ENCODE peak calls at places on chromosomes 3 and 15, in four cellular contexts. One of them, this sample, is unnamed.

GRCh38 chr15:96737408-96737807 is 406.9 kb downstream of the NR2F2 start:
- DNase-seq in HCT116: no peak
- DNase-seq in OCI-LY7: no peak
- DNase-seq in GM23248: no peak
- DNase-seq in this sample: no peak

GRCh38 chr3:14907043-14907966 is 40.1 kb upstream of the NR2C2 start:
- DNase-seq in HCT116: no peak
- DNase-seq in GM23248: no peak
- DNase-seq in OCI-LY7: no peak
- DNase-seq in this sample: no peak

GRCh38 chr3:5285439-5285838 is 97.9 kb downstream of the EDEM1 start:
- DNase-seq in OCI-LY7: no peak
- DNase-seq in HCT116: no peak
- DNase-seq in GM23248: no peak
- DNase-seq in this sample: no peak

GRCh38 chr3:142028174-142028833 is 121.0 kb downstream of the TFDP2 start:
- DNase-seq in OCI-LY7: peak; percentile 92
- DNase-seq in GM23248: peak; percentile 80
- DNase-seq in HCT116: peak; percentile 68
- DNase-seq in this sample: peak; percentile 71

GRCh38 chr15:60520041-60520824 is 41.3 kb upstream of the ICE2 start:
- DNase-seq in GM23248: peak; percentile 40
- DNase-seq in OCI-LY7: no peak
- DNase-seq in HCT116: peak; percentile 16
- DNase-seq in this sample: no peak

GRCh38 chr3:98778383-98778782 is 15.2 kb downstream of the ST3GAL6 start:
- DNase-seq in GM23248: peak; percentile 36
- DNase-seq in OCI-LY7: no peak
- DNase-seq in HCT116: no peak
- DNase-seq in this sample: no peak

GRCh38 chr15:40245666-40246065 is 6.8 kb downstream of the PAK6 start:
- DNase-seq in HCT116: no peak
- DNase-seq in OCI-LY7: no peak
- DNase-seq in GM23248: no peak
- DNase-seq in this sample: no peak

GRCh38 chr15:34279341-34279740 is 54.5 kb downstream of the EMC4 start:
- DNase-seq in OCI-LY7: no peak
- DNase-seq in HCT116: no peak
- DNase-seq in GM23248: peak; percentile 30
- DNase-seq in this sample: no peak

GRCh38 chr3:11558918-11559815 is 84.5 kb downstream of the VGLL4 start:
- DNase-seq in HCT116: no peak
- DNase-seq in GM23248: no peak
- DNase-seq in OCI-LY7: no peak
- DNase-seq in this sample: no peak

GRCh38 chr3:55500555-55501340 is 13.6 kb upstream of the WNT5A start:
- DNase-seq in GM23248: peak; percentile 54
- DNase-seq in HCT116: no peak
- DNase-seq in OCI-LY7: no peak
- DNase-seq in this sample: no peak

GRCh38 chr3:186526256-186526606 is 17.9 kb downstream of the CRYGS start:
- DNase-seq in OCI-LY7: peak; percentile 24
- DNase-seq in HCT116: no peak
- DNase-seq in GM23248: no peak
- DNase-seq in this sample: no peak

GRCh38 chr3:24680214-24680967 is 185.7 kb upstream of the THRB start:
- DNase-seq in HCT116: peak; percentile 42
- DNase-seq in GM23248: peak; percentile 41
- DNase-seq in OCI-LY7: peak; percentile 51
- DNase-seq in this sample: peak; percentile 87

GRCh38 chr3:132660056-132660744 is at the start of gene UBA5:
- DNase-seq in GM23248: peak; percentile 84
- DNase-seq in HCT116: peak; percentile 43
- DNase-seq in OCI-LY7: peak; percentile 81
- DNase-seq in this sample: peak; percentile 64

GRCh38 chr15:101188517-101189340 is 63.1 kb downstream of the CHSY1 start:
- DNase-seq in HCT116: no peak
- DNase-seq in OCI-LY7: no peak
- DNase-seq in GM23248: peak; percentile 67
- DNase-seq in this sample: no peak

GRCh38 chr3:106120334-106120733 is 251.5 kb upstream of the CBLB start:
- DNase-seq in HCT116: no peak
- DNase-seq in OCI-LY7: no peak
- DNase-seq in GM23248: peak; percentile 73
- DNase-seq in this sample: no peak

GRCh38 chr3:42071720-42072582 is 19.2 kb upstream of the TRAK1 start:
- DNase-seq in OCI-LY7: peak; percentile 80
- DNase-seq in HCT116: no peak
- DNase-seq in GM23248: peak; percentile 80
- DNase-seq in this sample: peak; percentile 68

GRCh38 chr3:159131376-159131775 is 329.5 kb downstream of the MFSD1 start:
- DNase-seq in GM23248: no peak
- DNase-seq in OCI-LY7: no peak
- DNase-seq in HCT116: no peak
- DNase-seq in this sample: no peak

GRCh38 chr15:88258021-88258641 is 1.6 kb upstream of the NTRK3 start:
- DNase-seq in HCT116: peak; percentile 16
- DNase-seq in GM23248: peak; percentile 32
- DNase-seq in OCI-LY7: peak; percentile 29
- DNase-seq in this sample: peak; percentile 53

GRCh38 chr15:77186518-77187095 is 115.7 kb upstream of the TSPAN3 start:
- DNase-seq in HCT116: peak; percentile 10
- DNase-seq in OCI-LY7: peak; percentile 48
- DNase-seq in GM23248: peak; percentile 56
- DNase-seq in this sample: peak; percentile 31

GRCh38 chr15:85141601-85142185 is 160.0 kb downstream of the PDE8A start:
- DNase-seq in OCI-LY7: no peak
- DNase-seq in GM23248: no peak
- DNase-seq in HCT116: no peak
- DNase-seq in this sample: no peak

GRCh38 chr3:44894485-44894884 is 20.1 kb downstream of the TGM4 start:
- DNase-seq in OCI-LY7: no peak
- DNase-seq in GM23248: no peak
- DNase-seq in HCT116: no peak
- DNase-seq in this sample: no peak

DNA sequence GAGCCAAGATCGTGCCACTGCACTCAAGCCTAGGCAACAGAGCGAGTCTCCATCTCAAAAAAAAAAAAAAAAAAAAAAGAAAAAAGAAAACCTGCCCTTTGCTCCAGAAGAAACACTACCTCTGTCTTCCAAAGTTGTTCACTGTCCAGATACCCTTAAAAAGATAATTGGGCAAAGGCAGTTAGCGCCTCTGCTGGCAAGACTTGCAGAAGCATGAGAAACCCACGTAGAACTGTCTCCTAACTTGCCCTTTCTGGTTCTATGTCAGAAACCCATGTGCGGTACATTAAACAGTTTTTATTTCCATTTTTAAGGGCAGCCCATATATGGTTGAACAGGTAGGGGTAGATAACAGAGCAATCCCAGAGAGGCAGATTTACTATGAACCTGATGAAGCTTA is 1026.4 kb downstream of the ROBO2 start:
- DNase-seq in HCT116: no peak
- DNase-seq in GM23248: no peak
- DNase-seq in OCI-LY7: no peak
- DNase-seq in this sample: no peak
- H3K27ac ChIP-seq in HCT116: no peak overlapping the region
- H3K27ac ChIP-seq in GM23248: no peak overlapping the region
- H3K27ac ChIP-seq in OCI-LY7: no peak overlapping the region
- H3K27ac ChIP-seq in this sample: no peak overlapping the region

DNA sequence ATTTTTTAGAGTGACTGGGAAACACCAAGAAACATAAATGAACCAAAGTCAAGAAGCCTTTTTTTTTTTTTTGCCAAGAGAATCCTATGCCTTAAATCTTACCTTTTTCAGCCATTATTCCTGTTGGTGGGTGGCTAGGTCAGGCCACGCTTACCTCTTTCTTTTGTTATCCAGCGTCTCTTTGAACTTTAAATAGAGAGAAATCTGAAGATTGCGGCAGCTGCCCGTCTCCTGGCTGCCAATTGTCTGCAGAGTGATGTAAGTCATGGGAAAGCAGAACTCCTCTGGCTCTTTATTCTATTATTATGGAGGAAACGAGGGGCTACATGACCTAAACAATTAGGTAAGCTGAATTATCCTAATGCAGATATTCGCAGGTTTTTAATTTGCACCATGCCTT is at the start of gene STRIT1:
- DNase-seq in HCT116: no peak
- DNase-seq in OCI-LY7: no peak
- DNase-seq in GM23248: no peak
- DNase-seq in this sample: no peak
- TF ChIP-seq EZH2phosphoT487 in HCT116: no peak
- TF ChIP-seq EZH2phosphoT487 in OCI-LY7: no peak
- TF ChIP-seq EZH2phosphoT487 in GM23248: no peak
- TF ChIP-seq EZH2phosphoT487 in this sample: no peak

DNA sequence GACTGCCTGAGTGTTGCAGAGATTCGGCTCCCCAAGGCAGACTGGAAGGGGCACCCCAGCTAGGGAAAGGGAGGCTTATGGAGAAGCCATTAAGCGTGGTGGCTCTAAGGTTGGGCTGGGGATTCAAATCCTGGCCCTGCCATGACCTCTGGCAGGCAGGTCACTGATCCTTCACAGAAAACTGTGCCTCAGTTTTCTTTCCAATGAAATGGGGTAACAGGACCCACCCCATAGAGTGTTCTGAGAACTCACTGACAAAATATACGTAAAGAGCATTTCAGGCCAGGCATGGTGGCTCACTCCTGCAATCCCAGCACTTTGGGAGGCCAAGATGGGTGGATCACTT is 34.6 kb downstream of the DNASE1L3 start:
- DNase-seq in HCT116: no peak
- DNase-seq in OCI-LY7: no peak
- DNase-seq in GM23248: no peak
- DNase-seq in this sample: no peak
- H3K27ac ChIP-seq in HCT116: no peak overlapping the region
- H3K27ac ChIP-seq in OCI-LY7: no peak overlapping the region
- H3K27ac ChIP-seq in GM23248: no peak overlapping the region
- H3K27ac ChIP-seq in this sample: peak overlapping the region; percentile 86

GRCh38 chr15:82186748-82187415 is 75.7 kb downstream of the EFL1 start:
- DNase-seq in OCI-LY7: no peak
- DNase-seq in GM23248: no peak
- DNase-seq in HCT116: no peak
- DNase-seq in this sample: no peak

GRCh38 chr15:82184776-82185175 is 77.8 kb downstream of the EFL1 start:
- DNase-seq in GM23248: no peak
- DNase-seq in HCT116: no peak
- DNase-seq in OCI-LY7: no peak
- DNase-seq in this sample: no peak

GRCh38 chr15:82186161-82186560 is 76.4 kb downstream of the EFL1 start:
- DNase-seq in HCT116: no peak
- DNase-seq in OCI-LY7: no peak
- DNase-seq in GM23248: no peak
- DNase-seq in this sample: no peak

GRCh38 chr15:82184355-82184754 is 78.2 kb downstream of the EFL1 start:
- DNase-seq in OCI-LY7: no peak
- DNase-seq in GM23248: no peak
- DNase-seq in HCT116: no peak
- DNase-seq in this sample: no peak

GRCh38 chr15:82183121-82184031 is 79.2 kb downstream of the EFL1 start:
- DNase-seq in HCT116: no peak
- DNase-seq in OCI-LY7: no peak
- DNase-seq in GM23248: peak; percentile 81
- DNase-seq in this sample: no peak
- TF ChIP-seq EZH2phosphoT487 in HCT116: no peak
- TF ChIP-seq EZH2phosphoT487 in OCI-LY7: no peak
- TF ChIP-seq EZH2phosphoT487 in GM23248: no peak
- TF ChIP-seq EZH2phosphoT487 in this sample: no peak

GRCh38 chr3:72818915-72819314 is 29.3 kb downstream of the SHQ1 start:
- DNase-seq in GM23248: peak; percentile 91
- DNase-seq in OCI-LY7: no peak
- DNase-seq in HCT116: no peak
- DNase-seq in this sample: peak; percentile 26
- H3K27ac ChIP-seq in GM23248: peak overlapping the region; percentile 73
- H3K27ac ChIP-seq in OCI-LY7: no peak overlapping the region
- H3K27ac ChIP-seq in HCT116: no peak overlapping the region
- H3K27ac ChIP-seq in this sample: peak overlapping the region; percentile 10